ENCODE peak calls at places on chromosome 20, in ten cellular contexts. One of them, this sample, is unnamed.

GRCh38 chr20:22807646-22808045 is 223.3 kb upstream of the FOXA2 start:
- DNase-seq in PC-9: no peak
- DNase-seq in iris pigment epithelial cell: no peak
- DNase-seq in neuronal stem cell: no peak
- DNase-seq in germinal center: no peak
- DNase-seq in brain microvascular endothelial cell: no peak
- DNase-seq in GM23338: no peak
- DNase-seq in activated T-helper 1 cell treated with anti-CD3 and anti-CD28 coated beads, Interleukin-2, amount 50 U/mL, for 16 hours: no peak
- DNase-seq in EH: no peak
- DNase-seq in CD8-positive, alpha-beta T cell: no peak
- DNase-seq in this sample: no peak

GRCh38 chr20:13119583-13119982 is 101.5 kb upstream of the ISM1 start:
- DNase-seq in EH: peak; percentile 62
- DNase-seq in CD8-positive, alpha-beta T cell: peak; percentile 24
- DNase-seq in iris pigment epithelial cell: peak; percentile 61
- DNase-seq in germinal center: peak; percentile 7
- DNase-seq in PC-9: no peak
- DNase-seq in activated T-helper 1 cell treated with anti-CD3 and anti-CD28 coated beads, Interleukin-2, amount 50 U/mL, for 16 hours: no peak
- DNase-seq in GM23338: peak; percentile 85
- DNase-seq in brain microvascular endothelial cell: peak; percentile 61
- DNase-seq in neuronal stem cell: peak; percentile 76
- DNase-seq in this sample: peak; percentile 62

GRCh38 chr20:1225729-1226313 is at the start of gene RAD21L1:
- DNase-seq in GM23338: peak; percentile 81
- DNase-seq in CD8-positive, alpha-beta T cell: peak; percentile 78
- DNase-seq in germinal center: peak; percentile 93
- DNase-seq in PC-9: no peak
- DNase-seq in neuronal stem cell: peak; percentile 81
- DNase-seq in activated T-helper 1 cell treated with anti-CD3 and anti-CD28 coated beads, Interleukin-2, amount 50 U/mL, for 16 hours: peak; percentile 77
- DNase-seq in iris pigment epithelial cell: peak; percentile 77
- DNase-seq in EH: peak; percentile 77
- DNase-seq in brain microvascular endothelial cell: peak; percentile 58
- DNase-seq in this sample: peak; percentile 52

GRCh38 chr20:7596541-7596940 is 343.7 kb downstream of the HAO1 start:
- DNase-seq in neuronal stem cell: no peak
- DNase-seq in germinal center: no peak
- DNase-seq in EH: no peak
- DNase-seq in brain microvascular endothelial cell: no peak
- DNase-seq in GM23338: peak; percentile 46
- DNase-seq in iris pigment epithelial cell: no peak
- DNase-seq in CD8-positive, alpha-beta T cell: no peak
- DNase-seq in activated T-helper 1 cell treated with anti-CD3 and anti-CD28 coated beads, Interleukin-2, amount 50 U/mL, for 16 hours: no peak
- DNase-seq in PC-9: no peak
- DNase-seq in this sample: no peak

GRCh38 chr20:4156411-4156810 is 141.1 kb upstream of the RNF24 start:
- DNase-seq in EH: no peak
- DNase-seq in CD8-positive, alpha-beta T cell: no peak
- DNase-seq in GM23338: no peak
- DNase-seq in activated T-helper 1 cell treated with anti-CD3 and anti-CD28 coated beads, Interleukin-2, amount 50 U/mL, for 16 hours: no peak
- DNase-seq in brain microvascular endothelial cell: no peak
- DNase-seq in germinal center: no peak
- DNase-seq in PC-9: peak; percentile 62
- DNase-seq in neuronal stem cell: no peak
- DNase-seq in iris pigment epithelial cell: no peak
- DNase-seq in this sample: no peak

GRCh38 chr20:50017160-50017559 is 34.4 kb downstream of the SNAI1 start:
- DNase-seq in germinal center: no peak
- DNase-seq in brain microvascular endothelial cell: no peak
- DNase-seq in CD8-positive, alpha-beta T cell: no peak
- DNase-seq in neuronal stem cell: no peak
- DNase-seq in iris pigment epithelial cell: no peak
- DNase-seq in activated T-helper 1 cell treated with anti-CD3 and anti-CD28 coated beads, Interleukin-2, amount 50 U/mL, for 16 hours: no peak
- DNase-seq in EH: no peak
- DNase-seq in GM23338: no peak
- DNase-seq in PC-9: no peak
- DNase-seq in this sample: no peak

GRCh38 chr20:50680106-50680960 is 11.0 kb downstream of the RIPOR3 start:
- DNase-seq in GM23338: no peak
- DNase-seq in brain microvascular endothelial cell: no peak
- DNase-seq in iris pigment epithelial cell: peak; percentile 59
- DNase-seq in activated T-helper 1 cell treated with anti-CD3 and anti-CD28 coated beads, Interleukin-2, amount 50 U/mL, for 16 hours: no peak
- DNase-seq in PC-9: peak; percentile 86
- DNase-seq in neuronal stem cell: no peak
- DNase-seq in germinal center: no peak
- DNase-seq in EH: no peak
- DNase-seq in CD8-positive, alpha-beta T cell: no peak
- DNase-seq in this sample: no peak

GRCh38 chr20:36538026-36538764 is 3.1 kb upstream of the MYL9 start:
- DNase-seq in EH: peak; percentile 78
- DNase-seq in brain microvascular endothelial cell: peak; percentile 45
- DNase-seq in neuronal stem cell: no peak
- DNase-seq in germinal center: no peak
- DNase-seq in iris pigment epithelial cell: peak; percentile 67
- DNase-seq in activated T-helper 1 cell treated with anti-CD3 and anti-CD28 coated beads, Interleukin-2, amount 50 U/mL, for 16 hours: no peak
- DNase-seq in GM23338: no peak
- DNase-seq in PC-9: no peak
- DNase-seq in CD8-positive, alpha-beta T cell: no peak
- DNase-seq in this sample: peak; percentile 56

GRCh38 chr20:45814314-45814713 is 1.9 kb downstream of the UBE2C start:
- DNase-seq in CD8-positive, alpha-beta T cell: no peak
- DNase-seq in PC-9: peak; percentile 19
- DNase-seq in neuronal stem cell: no peak
- DNase-seq in iris pigment epithelial cell: peak; percentile 41
- DNase-seq in germinal center: no peak
- DNase-seq in brain microvascular endothelial cell: no peak
- DNase-seq in GM23338: no peak
- DNase-seq in EH: no peak
- DNase-seq in activated T-helper 1 cell treated with anti-CD3 and anti-CD28 coated beads, Interleukin-2, amount 50 U/mL, for 16 hours: no peak
- DNase-seq in this sample: no peak

GRCh38 chr20:16444056-16444777 is 129.0 kb downstream of the KIF16B start:
- DNase-seq in brain microvascular endothelial cell: no peak
- DNase-seq in iris pigment epithelial cell: peak; percentile 30
- DNase-seq in GM23338: no peak
- DNase-seq in germinal center: no peak
- DNase-seq in neuronal stem cell: no peak
- DNase-seq in activated T-helper 1 cell treated with anti-CD3 and anti-CD28 coated beads, Interleukin-2, amount 50 U/mL, for 16 hours: no peak
- DNase-seq in PC-9: no peak
- DNase-seq in EH: peak; percentile 53
- DNase-seq in CD8-positive, alpha-beta T cell: no peak
- DNase-seq in this sample: no peak

GRCh38 chr20:2815242-2815900 is 584 bp downstream of the C20orf141 start:
- DNase-seq in neuronal stem cell: no peak
- DNase-seq in brain microvascular endothelial cell: no peak
- DNase-seq in CD8-positive, alpha-beta T cell: no peak
- DNase-seq in germinal center: no peak
- DNase-seq in GM23338: no peak
- DNase-seq in EH: no peak
- DNase-seq in PC-9: no peak
- DNase-seq in iris pigment epithelial cell: no peak
- DNase-seq in activated T-helper 1 cell treated with anti-CD3 and anti-CD28 coated beads, Interleukin-2, amount 50 U/mL, for 16 hours: no peak
- DNase-seq in this sample: no peak

GRCh38 chr20:43767686-43768474 is 41.1 kb upstream of the GTSF1L start:
- DNase-seq in brain microvascular endothelial cell: no peak
- DNase-seq in EH: peak; percentile 66
- DNase-seq in iris pigment epithelial cell: peak; percentile 45
- DNase-seq in GM23338: no peak
- DNase-seq in germinal center: no peak
- DNase-seq in PC-9: no peak
- DNase-seq in activated T-helper 1 cell treated with anti-CD3 and anti-CD28 coated beads, Interleukin-2, amount 50 U/mL, for 16 hours: no peak
- DNase-seq in neuronal stem cell: no peak
- DNase-seq in CD8-positive, alpha-beta T cell: no peak
- DNase-seq in this sample: peak; percentile 64